ENCODE peak calls at places on chromosomes 11 and 22, in four cellular contexts. L is prostate gland, A is HL-60, E is psoas muscle. N is an unnamed sample.
A peak's percentile ranks its signal among the peaks of the same experiment; 100 is the strongest.

GRCh38 chr11:124798991-124799383 is 1.2 kb downstream of the MSANTD2 start:
- DNase-seq in L (no peak), A (no peak), E (no peak), N (peak; percentile 27)

GRCh38 chr22:37046589-37046988 is 5.0 kb upstream of the KCTD17 start:
- DNase-seq in L (no peak), A (no peak), E (no peak), N (no peak)

GRCh38 chr11:32861850-32862577 is 30.6 kb upstream of the QSER1 start:
- DNase-seq in L (no peak), A (no peak), E (no peak), N (no peak)

GRCh38 chr22:20229916-20230775 is 38.0 kb downstream of the RTN4R start:
- DNase-seq in L (peak; percentile 16), A (no peak), E (no peak), N (no peak)

GRCh38 chr11:10930961-10931760 is 73.3 kb upstream of the ZBED5 start:
- DNase-seq in L (peak; percentile 61), A (peak; percentile 26), E (peak; percentile 86), N (peak; percentile 56)

GRCh38 chr11:4511846-4512245 is 29.4 kb downstream of the OR52K1 start:
- DNase-seq in L (no peak), A (no peak), E (no peak), N (no peak)

GRCh38 chr11:120221115-120221752 is 10.4 kb downstream of the OAF start:
- DNase-seq in L (no peak), A (no peak), E (no peak), N (no peak)

GRCh38 chr11:119478711-119479285 is 55.8 kb upstream of the THY1 start:
- DNase-seq in L (peak; percentile 2), A (no peak), E (no peak), N (no peak)

GRCh38 chr11:46003647-46004046 is 81.2 kb downstream of the LARGE2 start:
- DNase-seq in L (no peak), A (peak; percentile 47), E (no peak), N (no peak)

DNA sequence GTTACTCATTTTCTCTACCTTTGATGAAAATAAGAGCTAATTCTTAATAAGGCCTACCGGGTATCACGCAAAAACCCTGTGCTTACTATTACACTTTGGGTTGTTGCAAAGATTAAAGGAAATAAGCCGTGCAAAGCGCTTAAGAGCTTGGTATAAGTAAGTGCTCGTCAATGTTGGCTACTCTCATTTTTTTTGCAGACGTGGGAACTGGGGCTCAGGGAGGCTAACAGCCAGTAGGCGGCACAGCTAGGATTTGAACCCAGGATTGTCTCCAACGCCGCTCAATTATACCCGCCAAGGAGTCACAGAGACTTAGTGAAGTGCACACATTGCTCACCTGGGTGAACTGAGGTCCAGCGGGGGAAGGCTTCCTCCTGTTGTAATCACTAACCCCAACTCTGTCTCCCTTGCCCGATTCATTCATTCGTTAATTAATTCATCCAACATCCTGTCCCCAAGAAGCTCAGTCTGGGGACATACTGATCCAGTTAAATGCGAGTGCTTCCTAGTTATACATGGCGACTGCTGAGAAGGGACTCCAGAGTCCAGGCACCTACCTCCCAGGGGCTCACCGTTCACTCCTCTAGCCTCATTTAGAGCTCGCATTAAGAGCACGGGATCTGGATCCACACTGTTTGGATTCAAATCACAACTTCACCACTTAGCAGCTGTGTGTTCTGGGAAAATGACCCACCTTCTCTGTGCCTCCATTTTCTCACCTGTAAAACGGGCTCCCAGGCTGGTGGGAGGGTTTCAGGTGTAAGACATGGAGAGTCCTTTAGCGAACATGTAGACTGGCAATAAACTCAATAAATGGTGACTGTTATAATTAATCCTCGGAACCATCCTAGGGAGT is 869 bp upstream of the MTFP1 start:
- DNase-seq in L (no peak), A (peak; percentile 20), E (no peak), N (no peak)
- TF ChIP-seq CTCF in L (no peak), A (no peak), E (no peak), N (no peak)

GRCh38 chr11:94993400-94993943 is 20.0 kb downstream of the KDM4D start:
- DNase-seq in L (no peak), A (no peak), E (no peak), N (no peak)

GRCh38 chr11:94998285-94998684 is 24.8 kb downstream of the KDM4D start:
- DNase-seq in L (no peak), A (no peak), E (no peak), N (no peak)

DNA sequence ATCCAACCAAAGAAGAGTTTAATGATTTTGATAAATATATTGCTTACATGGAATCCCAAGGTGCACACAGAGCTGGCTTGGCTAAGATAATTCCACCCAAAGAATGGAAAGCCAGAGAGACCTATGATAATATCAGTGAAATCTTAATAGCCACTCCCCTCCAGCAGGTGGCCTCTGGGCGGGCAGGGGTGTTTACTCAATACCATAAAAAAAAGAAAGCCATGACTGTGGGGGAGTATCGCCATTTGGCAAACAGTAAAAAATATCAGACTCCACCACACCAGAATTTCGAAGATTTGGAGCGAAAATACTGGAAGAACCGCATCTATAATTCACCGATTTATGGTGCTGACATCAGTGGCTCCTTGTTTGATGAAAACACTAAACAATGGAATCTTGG is 23.9 kb downstream of the KDM4D start:
- DNase-seq in L (no peak), A (no peak), E (no peak), N (no peak)
- TF ChIP-seq CTCF in L (no peak), A (no peak), E (no peak), N (peak; percentile 25)

GRCh38 chr11:126122863-126123262 is 60.2 kb upstream of the CDON start:
- DNase-seq in L (no peak), A (no peak), E (no peak), N (no peak)

GRCh38 chr11:126115253-126115540 is 52.5 kb upstream of the CDON start:
- DNase-seq in L (peak; percentile 70), A (no peak), E (peak; percentile 87), N (no peak)

GRCh38 chr11:126115820-126116319 is 53.2 kb upstream of the CDON start:
- DNase-seq in L (peak; percentile 84), A (no peak), E (peak; percentile 71), N (no peak)

GRCh38 chr11:126121316-126121715 is 58.6 kb upstream of the CDON start:
- DNase-seq in L (no peak), A (no peak), E (no peak), N (no peak)

GRCh38 chr11:126118806-126119205 is 56.1 kb upstream of the CDON start:
- DNase-seq in L (no peak), A (no peak), E (no peak), N (no peak)
- TF ChIP-seq CTCF in L (no peak), A (no peak), E (no peak), N (no peak)

DNA sequence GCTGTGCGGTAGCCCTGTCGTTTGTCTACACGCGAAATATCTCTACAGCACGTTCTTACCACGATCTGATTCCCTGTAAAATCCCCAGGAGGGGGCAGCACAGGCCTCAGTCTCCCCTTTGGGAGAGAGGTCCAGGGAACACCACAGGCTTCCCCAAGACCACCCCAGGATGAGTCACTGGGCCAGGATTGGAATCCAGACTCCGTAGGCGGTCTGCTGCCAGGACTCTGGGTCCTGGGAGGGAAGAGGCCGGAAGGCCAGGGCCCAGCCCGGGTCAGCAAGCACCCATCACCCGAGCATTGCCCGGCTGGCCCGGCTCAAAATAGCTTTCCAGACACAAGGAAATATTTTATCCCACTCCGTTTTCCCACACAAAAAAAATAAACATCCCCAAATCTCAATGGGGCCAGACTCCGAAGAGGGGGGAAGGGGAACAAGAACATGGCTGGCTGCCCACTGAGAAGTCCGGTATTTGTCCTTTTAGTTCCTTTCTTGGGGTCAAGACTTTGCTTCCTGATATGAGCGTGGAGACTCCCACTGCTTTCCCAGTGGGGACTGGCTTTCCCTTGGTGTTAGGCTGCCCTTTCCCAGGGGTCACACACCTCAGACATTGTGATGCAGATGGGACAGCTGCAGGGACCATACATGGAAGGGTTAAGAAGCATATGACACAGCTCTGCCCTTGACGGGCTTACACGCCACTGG is 91.3 kb downstream of the LRRC32 start:
- DNase-seq in L (no peak), A (no peak), E (peak; percentile 70), N (no peak)
- TF ChIP-seq CTCF in L (no peak), A (no peak), E (peak; percentile 11), N (no peak)

DNA sequence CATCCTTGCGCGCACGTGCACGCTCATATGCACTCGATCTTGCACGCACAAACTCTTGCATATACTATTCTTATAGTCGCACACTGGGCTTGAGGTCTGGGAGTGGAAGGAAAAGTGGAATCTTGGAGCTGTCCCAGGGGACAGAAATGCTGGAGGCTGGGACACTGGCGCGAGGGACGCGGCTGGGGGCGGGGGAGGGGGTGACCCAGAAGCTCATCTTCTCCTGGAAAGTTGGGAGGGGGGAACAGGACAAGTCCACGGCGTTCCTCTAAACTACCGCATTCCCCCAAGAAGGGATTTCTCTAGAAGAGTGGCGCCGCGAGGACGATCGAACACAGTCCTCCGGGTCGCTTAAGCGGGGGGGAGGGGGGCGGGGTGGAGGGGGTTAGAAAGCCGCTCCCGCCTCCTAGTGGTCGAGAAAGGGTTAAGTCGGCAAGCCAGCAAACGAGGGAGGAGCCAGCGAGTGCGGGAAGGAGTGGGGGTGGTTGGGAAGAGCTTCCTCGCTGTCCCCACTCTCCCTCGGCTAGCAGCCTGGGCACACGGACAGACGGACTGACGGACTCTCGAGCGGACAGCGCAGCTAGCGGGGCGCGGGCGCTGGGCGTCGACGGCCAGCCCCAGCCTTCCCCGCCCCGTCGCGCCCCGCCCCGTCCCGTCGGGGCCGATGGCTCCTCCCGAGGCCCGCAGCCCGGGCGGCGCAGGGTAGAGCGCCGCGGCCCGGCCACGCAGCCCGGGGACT is at the start of gene RTN4RL2:
- DNase-seq in L (no peak), A (peak; percentile 69), E (peak; percentile 71), N (peak; percentile 88)
- TF ChIP-seq CTCF in L (no peak), A (no peak), E (no peak), N (peak; percentile 45)

GRCh38 chr22:38223289-38223960 is 21.6 kb downstream of the MAFF start:
- DNase-seq in L (no peak), A (no peak), E (no peak), N (no peak)
- TF ChIP-seq CTCF in L (no peak), A (no peak), E (no peak), N (peak; percentile 1)

GRCh38 chr11:1765871-1766718 is 2.4 kb upstream of the CTSD start:
- DNase-seq in L (no peak), A (no peak), E (peak; percentile 42), N (no peak)
- TF ChIP-seq CTCF in L (no peak), A (no peak), E (no peak), N (peak; percentile 26)